ENCODE peak calls at places on chromosomes 11 and 22, in six cellular contexts. Q is activated gamma-delta T cell treated with anti-CD3 and anti-CD28 coated beads, Interleukin-2, amount 50 U/mL, for 16 hours; M is type B pancreatic cell; Y is uterus; E is activated T-cell treated with anti-CD3 and anti-CD28 coated beads, Interleukin-2, amount 50 U/mL, for 72 hours; O is NCI-H1092. V is an unnamed sample.

GRCh38 chr22:24068377-24068680 is 57.2 kb downstream of the CABIN1 start:
- DNase-seq in Q (no peak), M (no peak), Y (no peak), E (no peak), O (no peak), V (no peak)

GRCh38 chr11:6681949-6682348 is 1.2 kb downstream of the MRPL17 start:
- DNase-seq in Q (no peak), M (no peak), Y (no peak), E (no peak), O (no peak), V (no peak)

GRCh38 chr11:75717608-75718403 is at the start of gene MOGAT2:
- DNase-seq in Q (no peak), M (no peak), Y (no peak), E (no peak), O (no peak), V (peak)

GRCh38 chr11:69403556-69404215 is 77.8 kb upstream of the LINC01488 start:
- DNase-seq in Q (no peak), M (no peak), Y (no peak), E (no peak), O (no peak), V (no peak)

GRCh38 chr11:62048101-62048500 is 75.7 kb upstream of the INCENP start:
- DNase-seq in Q (no peak), M (no peak), Y (no peak), E (no peak), O (no peak), V (no peak)

GRCh38 chr22:20864186-20864908 is 5.5 kb downstream of the SNAP29 start:
- DNase-seq in Q (no peak), M (no peak), Y (no peak), E (no peak), O (no peak), V (no peak)

GRCh38 chr11:67504950-67505561 is at the start of gene PITPNM1:
- DNase-seq in Q (peak), M (no peak), Y (no peak), E (peak), O (no peak), V (peak)

GRCh38 chr11:6746086-6746618 is 25.6 kb downstream of the OR2AG2 start:
- DNase-seq in Q (peak), M (no peak), Y (no peak), E (peak), O (no peak), V (no peak)

GRCh38 chr11:11537372-11537771 is 84.4 kb downstream of the GALNT18 start:
- DNase-seq in Q (no peak), M (no peak), Y (no peak), E (no peak), O (no peak), V (no peak)

GRCh38 chr22:48782326-48782725 is 1045.3 kb downstream of the BRD1 start:
- DNase-seq in Q (no peak), M (no peak), Y (no peak), E (no peak), O (no peak), V (no peak)

GRCh38 chr11:82750643-82751139 is 17.0 kb upstream of the FAM181B start:
- DNase-seq in Q (no peak), M (no peak), Y (no peak), E (no peak), O (no peak), V (no peak)

GRCh38 chr11:132042296-132042695 is 671.9 kb downstream of the NTM start:
- DNase-seq in Q (no peak), M (no peak), Y (no peak), E (no peak), O (no peak), V (no peak)

GRCh38 chr11:34905666-34906065 is 10.5 kb downstream of the APIP start:
- DNase-seq in Q (no peak), M (no peak), Y (no peak), E (no peak), O (no peak), V (no peak)

GRCh38 chr22:43889366-43890253 is 2.2 kb downstream of the PNPLA5 start:
- DNase-seq in Q (no peak), M (no peak), Y (no peak), E (no peak), O (no peak), V (no peak)

GRCh38 chr22:38401336-38402084 is 53.5 kb downstream of the KCNJ4 start:
- DNase-seq in Q (no peak), M (no peak), Y (no peak), E (no peak), O (no peak), V (no peak)

GRCh38 chr22:48101704-48102103 is 1339.3 kb downstream of the TBC1D22A start:
- DNase-seq in Q (no peak), M (peak), Y (no peak), E (no peak), O (no peak), V (no peak)

GRCh38 chr11:77125191-77125590 is 2.9 kb upstream of the MYO7A start:
- DNase-seq in Q (no peak), M (no peak), Y (no peak), E (no peak), O (no peak), V (no peak)

GRCh38 chr11:120660024-120660565 is 148.5 kb downstream of the GRIK4 start:
- DNase-seq in Q (no peak), M (no peak), Y (no peak), E (peak), O (no peak), V (no peak)

GRCh38 chr11:120306519-120307242 is 18.4 kb upstream of the TLCD5 start:
- DNase-seq in Q (no peak), M (no peak), Y (no peak), E (no peak), O (no peak), V (peak)

GRCh38 chr11:6393989-6394670 is 3.9 kb downstream of the SMPD1 start:
- DNase-seq in Q (no peak), M (no peak), Y (no peak), E (no peak), O (no peak), V (no peak)

V was measured in ureter.